ENCODE peak calls at places on chromosomes 6 and 20, in seven cellular contexts. Y is IMR-90; I is endodermal cell; T is CD8-positive, alpha-beta T cell; D is tibial nerve; F is omental fat pad; K is esophagus squamous epithelium. C is an unnamed sample.

GRCh38 chr6:16206595-16207037 is 31.8 kb upstream of the GMPR start:
- DNase-seq in Y (peak; percentile 87), D (peak; percentile 83), F (no peak), I (peak; percentile 82), T (peak; percentile 39), K (no peak), C (peak; percentile 77)

GRCh38 chr6:131782764-131783163 is 25.1 kb upstream of the ENPP1 start:
- DNase-seq in T (no peak), F (no peak), K (no peak), I (peak; percentile 59), Y (no peak), D (no peak), C (no peak)

GRCh38 chr6:124868476-124868875 is 93.8 kb upstream of the RNF217 start:
- DNase-seq in F (no peak), I (no peak), Y (peak; percentile 29), D (no peak), T (no peak), K (no peak), C (no peak)

GRCh38 chr6:33314515-33314942 is 651 bp upstream of the TAPBP start:
- DNase-seq in F (peak; percentile 80), D (peak; percentile 80), K (no peak), I (peak; percentile 73), Y (peak; percentile 86), T (peak; percentile 68), C (no peak)

GRCh38 chr6:135672256-135672655 is 174.7 kb upstream of the AHI1 start:
- DNase-seq in I (no peak), K (no peak), T (no peak), F (no peak), Y (no peak), D (no peak), C (no peak)

GRCh38 chr20:2470432-2471193 is at the start of gene SNRPB:
- DNase-seq in T (peak; percentile 97), F (peak; percentile 81), D (peak; percentile 92), I (peak; percentile 98), Y (peak; percentile 99), K (peak; percentile 74), C (peak; percentile 98)

GRCh38 chr6:126372626-126373025 is 32.7 kb downstream of the CENPW start:
- DNase-seq in F (no peak), I (no peak), T (no peak), Y (peak; percentile 21), D (no peak), K (no peak), C (no peak)

GRCh38 chr6:138691595-138692057 is 81.9 kb upstream of the CCDC28A start:
- DNase-seq in T (no peak), K (no peak), Y (peak; percentile 77), D (no peak), I (no peak), F (no peak), C (no peak)

GRCh38 chr6:165684333-165684732 is 21.3 kb upstream of the PDE10A start:
- DNase-seq in I (no peak), F (no peak), K (no peak), Y (no peak), T (no peak), D (no peak), C (no peak)

GRCh38 chr6:158048589-158048988 is 66.9 kb downstream of the SYNJ2 start:
- DNase-seq in T (no peak), Y (no peak), F (no peak), D (no peak), I (no peak), K (no peak), C (no peak)

GRCh38 chr20:37680420-37680819 is 13.4 kb upstream of the CTNNBL1 start:
- DNase-seq in K (no peak), D (no peak), T (no peak), Y (no peak), F (no peak), I (peak; percentile 21), C (no peak)

GRCh38 chr6:152543519-152543918 is 93.6 kb downstream of the SYNE1 start:
- DNase-seq in I (no peak), K (no peak), F (no peak), T (no peak), Y (no peak), D (no peak), C (no peak)

GRCh38 chr6:81451787-81452186 is 300.7 kb downstream of the TENT5A start:
- DNase-seq in K (no peak), Y (peak; percentile 95), D (no peak), F (no peak), I (peak; percentile 38), T (no peak), C (no peak)

GRCh38 chr6:170357812-170358211 is 51.3 kb downstream of the FAM120B start:
- DNase-seq in K (no peak), D (no peak), I (no peak), T (no peak), F (no peak), Y (no peak), C (no peak)

GRCh38 chr6:84172080-84172479 is 55.4 kb downstream of the CEP162 start:
- DNase-seq in D (no peak), K (no peak), T (no peak), F (no peak), Y (no peak), I (no peak), C (no peak)

GRCh38 chr6:155013457-155013876 is 18.4 kb downstream of the TIAM2 start:
- DNase-seq in Y (peak; percentile 24), F (no peak), T (no peak), I (no peak), D (no peak), K (no peak), C (peak; percentile 76)

GRCh38 chr20:35511814-35512420 is 17.5 kb downstream of the C20orf173 start:
- DNase-seq in Y (peak; percentile 47), K (no peak), D (peak; percentile 19), F (no peak), T (no peak), I (peak; percentile 70), C (peak; percentile 37)

GRCh38 chr20:20267685-20268429 is 100.0 kb upstream of the INSM1 start:
- DNase-seq in T (no peak), I (peak; percentile 64), D (no peak), K (no peak), F (no peak), Y (no peak), C (no peak)

GRCh38 chr6:167119680-167120556 is 3.0 kb upstream of the CCR6 start:
- DNase-seq in I (no peak), F (no peak), K (no peak), Y (no peak), T (peak; percentile 35), D (no peak), C (no peak)

GRCh38 chr6:85580878-85581267 is 12.8 kb downstream of the SNX14 start:
- DNase-seq in K (no peak), F (no peak), T (no peak), I (peak; percentile 73), D (no peak), Y (peak; percentile 78), C (no peak)

GRCh38 chr6:85580104-85580877 is 13.4 kb downstream of the SNX14 start:
- DNase-seq in Y (peak; percentile 18), K (no peak), F (no peak), I (no peak), T (no peak), D (no peak), C (no peak)

GRCh38 chr6:85576479-85576878 is 17.2 kb downstream of the SNX14 start:
- DNase-seq in Y (no peak), I (no peak), D (no peak), K (no peak), F (no peak), T (no peak), C (no peak)

GRCh38 chr6:85581572-85581971 is 12.1 kb downstream of the SNX14 start:
- DNase-seq in T (no peak), I (no peak), F (no peak), K (no peak), Y (no peak), D (no peak), C (no peak)

DNA sequence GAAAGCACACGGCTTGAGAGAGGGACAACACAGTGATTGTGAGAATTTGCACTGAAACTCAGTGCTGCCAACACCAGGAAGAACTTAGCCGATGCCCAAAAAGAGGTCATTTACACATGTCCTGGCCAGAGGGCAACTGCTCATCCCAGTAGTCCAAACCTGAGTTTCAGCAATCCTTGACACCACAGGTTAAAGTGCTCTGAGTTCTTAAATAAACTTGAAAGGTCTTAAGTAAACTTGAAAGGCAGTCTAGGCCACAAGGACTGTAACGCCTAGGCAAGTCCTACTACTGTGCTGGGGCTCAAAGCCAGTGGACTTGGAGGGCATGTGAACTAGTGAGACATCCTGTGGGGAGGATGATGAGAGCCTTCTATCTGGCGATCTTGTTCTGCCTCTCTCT is 14.1 kb downstream of the SNX14 start:
- DNase-seq in D (no peak), T (no peak), F (no peak), K (no peak), Y (no peak), I (no peak), C (no peak)
- TF ChIP-seq CTCF in D (no peak), T (no peak), F (no peak), K (no peak), Y (no peak), I (peak; percentile 23), C (no peak)

DNA sequence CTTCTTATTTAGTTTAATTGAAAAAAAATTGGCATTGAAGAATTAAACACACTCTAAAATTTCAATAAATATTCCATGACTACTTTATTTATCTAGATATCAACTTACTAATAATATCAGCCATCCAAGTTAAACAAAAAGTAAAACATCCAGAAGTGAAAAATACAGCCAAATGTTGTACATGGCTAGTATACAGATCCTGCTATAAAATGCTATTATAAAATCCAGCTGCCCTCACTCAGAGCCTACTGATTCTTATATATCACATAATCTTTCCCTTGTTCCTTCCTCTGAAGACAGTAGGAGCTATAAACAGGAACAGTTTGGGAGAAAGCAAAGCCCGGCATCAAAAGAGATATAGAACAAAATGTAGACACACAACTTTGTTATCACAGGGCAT is 212.9 kb downstream of the PLCB4 start:
- DNase-seq in D (no peak), T (no peak), F (no peak), K (no peak), I (no peak), Y (no peak), C (no peak)
- TF ChIP-seq CTCF in D (no peak), T (no peak), F (no peak), K (no peak), I (no peak), Y (no peak), C (no peak)

GRCh38 chr6:109443425-109443950 is 3.0 kb downstream of the SMPD2 start:
- DNase-seq in F (no peak), K (no peak), Y (no peak), D (no peak), T (no peak), I (no peak), C (no peak)

GRCh38 chr6:109447087-109447486 is 6.6 kb downstream of the SMPD2 start:
- DNase-seq in T (no peak), Y (no peak), D (no peak), K (no peak), F (no peak), I (no peak), C (no peak)

GRCh38 chr6:109446541-109446940 is 6.0 kb downstream of the SMPD2 start:
- DNase-seq in F (no peak), Y (no peak), I (no peak), D (no peak), T (no peak), K (no peak), C (no peak)

GRCh38 chr6:109446072-109446471 is 5.5 kb downstream of the SMPD2 start:
- DNase-seq in D (no peak), K (no peak), T (no peak), F (no peak), Y (no peak), I (no peak), C (no peak)

GRCh38 chr6:109445382-109445781 is 4.9 kb downstream of the SMPD2 start:
- DNase-seq in T (no peak), I (peak; percentile 63), K (no peak), F (no peak), Y (no peak), D (no peak), C (no peak)
- TF ChIP-seq CTCF in T (no peak), I (peak; percentile 67), K (no peak), F (no peak), Y (no peak), D (no peak), C (peak; percentile 16)

GRCh38 chr6:129432738-129433137 is 277.2 kb downstream of the ARHGAP18 start:
- DNase-seq in K (no peak), F (no peak), T (no peak), D (no peak), I (no peak), Y (peak; percentile 31), C (no peak)
- TF ChIP-seq CTCF in K (no peak), F (no peak), T (no peak), D (no peak), I (peak; percentile 61), Y (peak; percentile 15), C (peak; percentile 32)

C was measured in WERI-Rb-1.